ENCODE peak calls at places on chromosome 17, in nine cellular contexts. W is uterus; X is heart left ventricle; R is activated CD4-positive, CD25-positive, alpha-beta regulatory T cell treated with anti-CD3 and anti-CD28 coated beads, Interleukin-2, amount 50 U/mL, for 72 hours; H is thoracic aorta; G is HFF-Myc; C is putamen; Q is T follicular helper cell; L is stimulated activated CD4-positive, alpha-beta T cell treated with anti-CD3 and anti-CD28 coated beads, Interleukin-4, amount 100 ng/mL, for 1 hour. M is an unnamed sample.
A peak's percentile ranks its signal among the peaks of the same experiment; 100 is the strongest.

GRCh38 chr17:56987283-56987834 is 9.4 kb downstream of the SCPEP1 start:
- DNase-seq in W (no peak), X (no peak), R (no peak), H (no peak), G (no peak), C (no peak), Q (no peak), L (no peak), M (no peak)

GRCh38 chr17:54353789-54354525 is 531.2 kb downstream of the KIF2B start:
- DNase-seq in W (no peak), X (no peak), R (no peak), H (no peak), G (no peak), C (no peak), Q (no peak), L (no peak), M (no peak)

GRCh38 chr17:12328204-12328603 is 307.5 kb downstream of the MAP2K4 start:
- DNase-seq in W (no peak), X (no peak), R (no peak), H (no peak), G (no peak), C (no peak), Q (no peak), L (no peak), M (peak; percentile 5)

GRCh38 chr17:55774834-55775233 is 24.0 kb downstream of the PCTP start:
- DNase-seq in W (no peak), X (no peak), R (no peak), H (no peak), G (no peak), C (no peak), Q (no peak), L (no peak), M (no peak)

GRCh38 chr17:79476074-79476473 is 134.8 kb downstream of the RBFOX3 start:
- DNase-seq in W (no peak), X (no peak), R (no peak), H (no peak), G (no peak), C (no peak), Q (no peak), L (no peak), M (peak; percentile 21)

GRCh38 chr17:63550816-63551639 is 751 bp downstream of the DCAF7 start:
- DNase-seq in W (no peak), X (no peak), R (no peak), H (no peak), G (no peak), C (no peak), Q (no peak), L (peak; percentile 9), M (peak; percentile 65)

GRCh38 chr17:28567604-28568003 is 3.7 kb downstream of the PIGS start:
- DNase-seq in W (no peak), X (no peak), R (no peak), H (no peak), G (no peak), C (no peak), Q (no peak), L (no peak), M (no peak)

GRCh38 chr17:17822189-17822978 is 14.4 kb downstream of the SREBF1 start:
- DNase-seq in W (peak; percentile 60), X (no peak), R (no peak), H (no peak), G (peak; percentile 93), C (peak; percentile 95), Q (no peak), L (no peak), M (no peak)

GRCh38 chr17:46092996-46093395 is 93.9 kb downstream of the STH start:
- DNase-seq in W (no peak), X (no peak), R (no peak), H (no peak), G (no peak), C (no peak), Q (no peak), L (no peak), M (no peak)

GRCh38 chr17:82236142-82236971 is 7.5 kb downstream of the SLC16A3 start:
- DNase-seq in W (peak; percentile 69), X (peak; percentile 64), R (peak; percentile 78), H (no peak), G (no peak), C (no peak), Q (peak; percentile 60), L (peak; percentile 77), M (peak; percentile 79)

GRCh38 chr17:42221886-42222745 is 27.8 kb upstream of the GHDC start:
- DNase-seq in W (no peak), X (peak; percentile 34), R (peak; percentile 45), H (no peak), G (peak; percentile 17), C (peak; percentile 19), Q (peak; percentile 42), L (peak; percentile 62), M (peak; percentile 73)

GRCh38 chr17:4008496-4009163 is 44.4 kb upstream of the ATP2A3 start:
- DNase-seq in W (no peak), X (no peak), R (no peak), H (no peak), G (no peak), C (no peak), Q (no peak), L (no peak), M (no peak)

GRCh38 chr17:79294459-79295071 is 219.9 kb downstream of the ENGASE start:
- DNase-seq in W (peak; percentile 51), X (peak; percentile 61), R (no peak), H (no peak), G (peak; percentile 25), C (peak; percentile 11), Q (peak; percentile 27), L (peak; percentile 43), M (peak; percentile 88)

GRCh38 chr17:37025847-37026533 is 77.2 kb downstream of the AATF start:
- DNase-seq in W (no peak), X (no peak), R (no peak), H (no peak), G (no peak), C (no peak), Q (no peak), L (no peak), M (no peak)

GRCh38 chr17:81518113-81518784 is 5.7 kb upstream of the ACTG1 start:
- DNase-seq in W (no peak), X (no peak), R (no peak), H (no peak), G (no peak), C (no peak), Q (no peak), L (no peak), M (peak; percentile 64)

GRCh38 chr17:51118330-51119195 is 2.1 kb downstream of the SPAG9 start:
- DNase-seq in W (peak; percentile 33), X (no peak), R (no peak), H (no peak), G (no peak), C (no peak), Q (no peak), L (no peak), M (no peak)

GRCh38 chr17:42097691-42098661 is at the start of gene ZNF385C:
- DNase-seq in W (no peak), X (no peak), R (no peak), H (no peak), G (no peak), C (no peak), Q (peak; percentile 43), L (peak; percentile 66), M (no peak)

GRCh38 chr17:51687887-51688286 is 427.5 kb downstream of the UTP18 start:
- DNase-seq in W (no peak), X (no peak), R (no peak), H (no peak), G (no peak), C (no peak), Q (no peak), L (no peak), M (no peak)

GRCh38 chr17:43356999-43357398 is 41.8 kb upstream of the ARL4D start:
- DNase-seq in W (peak; percentile 57), X (no peak), R (no peak), H (no peak), G (no peak), C (no peak), Q (no peak), L (no peak), M (no peak)

GRCh38 chr17:57025876-57026275 is 47.9 kb downstream of the SCPEP1 start:
- DNase-seq in W (no peak), X (no peak), R (no peak), H (no peak), G (no peak), C (no peak), Q (no peak), L (no peak), M (peak; percentile 27)

GRCh38 chr17:79728169-79728907 is 2.4 kb upstream of the ENPP7 start:
- DNase-seq in W (peak; percentile 85), X (peak; percentile 87), R (peak; percentile 81), H (peak; percentile 72), G (peak; percentile 82), C (peak; percentile 93), Q (peak; percentile 79), L (peak; percentile 77), M (peak; percentile 95)

GRCh38 chr17:66957951-66958579 is 6.4 kb upstream of the CACNG4 start:
- DNase-seq in W (no peak), X (no peak), R (no peak), H (no peak), G (no peak), C (no peak), Q (no peak), L (no peak), M (no peak)

GRCh38 chr17:75507712-75508111 is 7.6 kb downstream of the CASKIN2 start:
- DNase-seq in W (no peak), X (peak; percentile 15), R (no peak), H (no peak), G (no peak), C (peak; percentile 91), Q (no peak), L (no peak), M (no peak)

GRCh38 chr17:47203984-47204721 is 5.0 kb upstream of the MYL4 start:
- DNase-seq in W (no peak), X (no peak), R (no peak), H (no peak), G (no peak), C (no peak), Q (peak; percentile 14), L (peak; percentile 26), M (no peak)

GRCh38 chr17:83192161-83192788 is 112.9 kb downstream of the METRNL start:
- DNase-seq in W (peak; percentile 11), X (peak; percentile 16), R (no peak), H (no peak), G (no peak), C (no peak), Q (no peak), L (no peak), M (no peak)

GRCh38 chr17:18014006-18014405 is 25.0 kb downstream of the ATPAF2 start:
- DNase-seq in W (no peak), X (no peak), R (no peak), H (no peak), G (no peak), C (no peak), Q (no peak), L (no peak), M (no peak)

GRCh38 chr17:31877341-31877740 is 18.3 kb upstream of the COPRS start:
- DNase-seq in W (no peak), X (no peak), R (no peak), H (no peak), G (no peak), C (no peak), Q (no peak), L (no peak), M (no peak)

GRCh38 chr17:12789976-12790805 is 893 bp downstream of the ARHGAP44 start:
- DNase-seq in W (peak; percentile 19), X (no peak), R (no peak), H (no peak), G (no peak), C (no peak), Q (no peak), L (no peak), M (peak; percentile 76)

GRCh38 chr17:17503566-17504130 is 7.5 kb upstream of the RASD1 start:
- DNase-seq in W (no peak), X (no peak), R (no peak), H (no peak), G (no peak), C (peak; percentile 54), Q (no peak), L (no peak), M (no peak)

GRCh38 chr17:3888343-3889171 is 4.3 kb downstream of the CAMKK1 start:
- DNase-seq in W (peak; percentile 96), X (peak; percentile 88), R (no peak), H (peak; percentile 27), G (peak; percentile 88), C (no peak), Q (no peak), L (no peak), M (peak; percentile 81)

GRCh38 chr17:74777884-74778490 is 1.8 kb upstream of the NAT9 start:
- DNase-seq in W (no peak), X (no peak), R (no peak), H (no peak), G (no peak), C (no peak), Q (no peak), L (no peak), M (no peak)

M was measured in mesendoderm.